ENCODE peak calls at places on chromosome 22, in eight cellular contexts. One of them, this sample, is unnamed.

GRCh38 chr22:32617883-32618282 is 143.3 kb downstream of the FBXO7 start:
- DNase-seq in cardiac muscle cell: peak; percentile 43
- DNase-seq in upper lobe of right lung: no peak
- DNase-seq in iPS DF 6.9: no peak
- DNase-seq in PC-3: no peak
- DNase-seq in gastrocnemius medialis: no peak
- DNase-seq in CD4-positive, CD25-positive, alpha-beta regulatory T cell: no peak
- DNase-seq in Peyer's patch: no peak
- DNase-seq in this sample: no peak

GRCh38 chr22:50192825-50193204 is 7.1 kb downstream of the TRABD start:
- DNase-seq in cardiac muscle cell: no peak
- DNase-seq in upper lobe of right lung: no peak
- DNase-seq in iPS DF 6.9: no peak
- DNase-seq in PC-3: no peak
- DNase-seq in gastrocnemius medialis: no peak
- DNase-seq in CD4-positive, CD25-positive, alpha-beta regulatory T cell: peak; percentile 38
- DNase-seq in Peyer's patch: no peak
- DNase-seq in this sample: no peak

GRCh38 chr22:41445171-41446056 is 1.2 kb downstream of the TOB2 start:
- DNase-seq in cardiac muscle cell: no peak
- DNase-seq in upper lobe of right lung: no peak
- DNase-seq in iPS DF 6.9: no peak
- DNase-seq in PC-3: peak; percentile 43
- DNase-seq in gastrocnemius medialis: peak; percentile 19
- DNase-seq in CD4-positive, CD25-positive, alpha-beta regulatory T cell: no peak
- DNase-seq in Peyer's patch: peak; percentile 59
- DNase-seq in this sample: peak; percentile 89

GRCh38 chr22:45240137-45240809 is 421 bp downstream of the KIAA0930 start:
- DNase-seq in cardiac muscle cell: peak; percentile 41
- DNase-seq in upper lobe of right lung: peak; percentile 80
- DNase-seq in iPS DF 6.9: no peak
- DNase-seq in PC-3: no peak
- DNase-seq in gastrocnemius medialis: no peak
- DNase-seq in CD4-positive, CD25-positive, alpha-beta regulatory T cell: no peak
- DNase-seq in Peyer's patch: no peak
- DNase-seq in this sample: no peak

GRCh38 chr22:21650823-21651520 is 8.9 kb downstream of the SDF2L1 start:
- DNase-seq in cardiac muscle cell: no peak
- DNase-seq in upper lobe of right lung: no peak
- DNase-seq in iPS DF 6.9: no peak
- DNase-seq in PC-3: no peak
- DNase-seq in gastrocnemius medialis: no peak
- DNase-seq in CD4-positive, CD25-positive, alpha-beta regulatory T cell: no peak
- DNase-seq in Peyer's patch: no peak
- DNase-seq in this sample: peak; percentile 24

GRCh38 chr22:22031183-22031560 is 48.6 kb upstream of the TOP3B start:
- DNase-seq in cardiac muscle cell: no peak
- DNase-seq in upper lobe of right lung: no peak
- DNase-seq in iPS DF 6.9: no peak
- DNase-seq in PC-3: no peak
- DNase-seq in gastrocnemius medialis: no peak
- DNase-seq in CD4-positive, CD25-positive, alpha-beta regulatory T cell: no peak
- DNase-seq in Peyer's patch: no peak
- DNase-seq in this sample: no peak

GRCh38 chr22:49621601-49622210 is 206.0 kb downstream of the BRD1 start:
- DNase-seq in cardiac muscle cell: no peak
- DNase-seq in upper lobe of right lung: peak; percentile 51
- DNase-seq in iPS DF 6.9: no peak
- DNase-seq in PC-3: no peak
- DNase-seq in gastrocnemius medialis: no peak
- DNase-seq in CD4-positive, CD25-positive, alpha-beta regulatory T cell: no peak
- DNase-seq in Peyer's patch: peak; percentile 40
- DNase-seq in this sample: no peak

GRCh38 chr22:17945156-17945850 is 79.1 kb downstream of the MICAL3 start:
- DNase-seq in cardiac muscle cell: no peak
- DNase-seq in upper lobe of right lung: no peak
- DNase-seq in iPS DF 6.9: no peak
- DNase-seq in PC-3: no peak
- DNase-seq in gastrocnemius medialis: no peak
- DNase-seq in CD4-positive, CD25-positive, alpha-beta regulatory T cell: no peak
- DNase-seq in Peyer's patch: no peak
- DNase-seq in this sample: no peak

GRCh38 chr22:30866811-30867271 is 101.7 kb downstream of the MORC2 start:
- DNase-seq in cardiac muscle cell: no peak
- DNase-seq in upper lobe of right lung: peak; percentile 19
- DNase-seq in iPS DF 6.9: no peak
- DNase-seq in PC-3: peak; percentile 14
- DNase-seq in gastrocnemius medialis: no peak
- DNase-seq in CD4-positive, CD25-positive, alpha-beta regulatory T cell: no peak
- DNase-seq in Peyer's patch: no peak
- DNase-seq in this sample: no peak

DNA sequence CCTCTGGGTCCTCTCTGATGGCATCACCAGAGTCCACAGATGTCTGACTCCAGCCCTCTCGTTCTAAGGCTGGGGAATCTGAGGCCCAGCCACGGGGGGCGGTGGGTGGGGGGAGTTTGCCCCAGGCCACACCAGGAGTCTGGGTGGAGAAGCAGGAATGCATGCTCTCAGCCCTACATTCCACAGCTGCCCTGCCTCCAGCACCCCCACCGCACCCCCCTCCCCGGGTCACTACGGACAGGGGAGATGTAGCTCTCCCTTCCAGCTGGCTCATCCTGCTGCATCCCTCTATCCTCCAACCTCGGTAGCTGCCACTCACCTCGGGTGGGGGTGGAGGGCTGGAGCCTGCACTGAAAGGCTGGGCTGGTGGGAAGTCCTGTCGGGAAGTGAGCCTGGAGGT is 2.3 kb upstream of the PVALB start:
- DNase-seq in cardiac muscle cell: no peak
- DNase-seq in upper lobe of right lung: peak; percentile 58
- DNase-seq in iPS DF 6.9: no peak
- DNase-seq in PC-3: no peak
- DNase-seq in gastrocnemius medialis: no peak
- DNase-seq in CD4-positive, CD25-positive, alpha-beta regulatory T cell: no peak
- DNase-seq in Peyer's patch: no peak
- DNase-seq in this sample: no peak
- H3K27me3 ChIP-seq in cardiac muscle cell: peaks cover 43% of the 10 kb centered on the region
- H3K27me3 ChIP-seq in upper lobe of right lung: peaks cover 75% of the 10 kb centered on the region
- H3K27me3 ChIP-seq in iPS DF 6.9: peaks cover 20% of the 10 kb centered on the region
- H3K27me3 ChIP-seq in PC-3: peaks cover 55% of the 10 kb centered on the region
- H3K27me3 ChIP-seq in gastrocnemius medialis: peaks cover 54% of the 10 kb centered on the region
- H3K27me3 ChIP-seq in CD4-positive, CD25-positive, alpha-beta regulatory T cell: peaks cover 17% of the 10 kb centered on the region
- H3K27me3 ChIP-seq in Peyer's patch: peaks cover 31% of the 10 kb centered on the region
- H3K27me3 ChIP-seq in this sample: peaks cover 74% of the 10 kb centered on the region

DNA sequence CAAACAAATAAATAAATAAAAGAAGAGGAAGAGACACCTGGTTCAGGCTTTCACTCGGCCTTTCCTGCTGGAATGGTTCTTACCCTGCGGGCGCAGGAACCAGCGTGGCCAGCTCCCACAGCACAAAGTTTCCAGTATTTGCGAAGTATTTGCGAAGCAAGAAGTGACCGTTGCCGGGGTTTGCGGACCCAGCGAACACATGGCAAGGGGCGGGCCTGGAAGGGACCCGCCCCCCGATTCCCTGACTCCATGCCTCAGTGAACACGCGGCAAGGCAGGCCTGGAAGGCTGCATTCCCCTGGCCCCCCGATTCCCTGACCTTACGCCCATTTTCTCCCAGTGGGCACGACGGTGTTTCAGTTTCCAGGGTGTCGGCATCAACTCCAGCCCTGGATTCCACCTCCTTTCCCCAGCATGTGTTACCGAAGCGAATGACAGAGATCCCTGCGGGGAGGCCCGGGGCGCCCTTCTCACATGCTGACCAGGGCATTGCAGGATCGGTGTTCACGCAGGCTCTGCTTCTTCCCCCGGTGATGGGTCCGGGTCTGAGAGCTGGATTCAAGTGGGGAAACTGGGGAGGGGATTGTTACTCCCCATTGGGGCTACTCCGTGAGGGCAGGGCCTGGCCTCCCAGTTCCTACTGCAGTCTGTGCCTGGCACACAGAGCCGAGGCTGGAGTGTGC is 102.8 kb downstream of the MPPED1 start:
- DNase-seq in cardiac muscle cell: no peak
- DNase-seq in upper lobe of right lung: no peak
- DNase-seq in iPS DF 6.9: no peak
- DNase-seq in PC-3: no peak
- DNase-seq in gastrocnemius medialis: no peak
- DNase-seq in CD4-positive, CD25-positive, alpha-beta regulatory T cell: no peak
- DNase-seq in Peyer's patch: no peak
- DNase-seq in this sample: no peak
- H3K9me3 ChIP-seq in cardiac muscle cell: no peaks in the 10 kb centered on the region
- H3K9me3 ChIP-seq in upper lobe of right lung: no peaks in the 10 kb centered on the region
- H3K9me3 ChIP-seq in iPS DF 6.9: no peaks in the 10 kb centered on the region
- H3K9me3 ChIP-seq in PC-3: no peaks in the 10 kb centered on the region
- H3K9me3 ChIP-seq in gastrocnemius medialis: no peaks in the 10 kb centered on the region
- H3K9me3 ChIP-seq in CD4-positive, CD25-positive, alpha-beta regulatory T cell: no peaks in the 10 kb centered on the region
- H3K9me3 ChIP-seq in Peyer's patch: no peaks in the 10 kb centered on the region
- H3K9me3 ChIP-seq in this sample: no peaks in the 10 kb centered on the region

GRCh38 chr22:48303360-48303725 is 1524.3 kb downstream of the BRD1 start:
- DNase-seq in cardiac muscle cell: no peak
- DNase-seq in upper lobe of right lung: no peak
- DNase-seq in iPS DF 6.9: no peak
- DNase-seq in PC-3: no peak
- DNase-seq in gastrocnemius medialis: no peak
- DNase-seq in CD4-positive, CD25-positive, alpha-beta regulatory T cell: no peak
- DNase-seq in Peyer's patch: no peak
- DNase-seq in this sample: no peak
- H3K27me3 ChIP-seq in cardiac muscle cell: no peaks in the 10 kb centered on the region
- H3K27me3 ChIP-seq in upper lobe of right lung: no peaks in the 10 kb centered on the region
- H3K27me3 ChIP-seq in iPS DF 6.9: no peaks in the 10 kb centered on the region
- H3K27me3 ChIP-seq in PC-3: peaks cover 4% of the 10 kb centered on the region
- H3K27me3 ChIP-seq in gastrocnemius medialis: no peaks in the 10 kb centered on the region
- H3K27me3 ChIP-seq in CD4-positive, CD25-positive, alpha-beta regulatory T cell: no peaks in the 10 kb centered on the region
- H3K27me3 ChIP-seq in Peyer's patch: no peaks in the 10 kb centered on the region
- H3K27me3 ChIP-seq in this sample: no peaks in the 10 kb centered on the region

DNA sequence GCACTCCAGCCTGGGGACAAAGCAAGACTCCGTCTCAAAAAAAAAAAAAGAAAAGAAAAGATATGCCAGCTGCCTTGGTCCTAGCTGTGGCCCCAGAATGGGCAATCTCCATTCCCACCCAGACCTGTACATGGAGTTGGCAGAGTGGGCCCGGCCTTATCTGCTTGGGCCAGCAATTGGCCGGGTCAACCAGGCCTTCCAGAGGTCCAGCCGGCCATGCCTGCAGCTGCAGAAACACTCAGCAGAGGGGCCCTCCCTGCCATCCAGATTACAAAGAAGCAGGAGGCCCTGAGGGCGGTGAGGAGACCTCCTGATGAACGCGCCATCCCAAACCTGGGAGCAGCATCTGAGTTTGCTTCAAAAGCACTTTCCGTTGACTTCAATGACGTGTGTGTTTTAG is 26.9 kb upstream of the ARFGAP3 start:
- DNase-seq in cardiac muscle cell: no peak
- DNase-seq in upper lobe of right lung: no peak
- DNase-seq in iPS DF 6.9: no peak
- DNase-seq in PC-3: no peak
- DNase-seq in gastrocnemius medialis: no peak
- DNase-seq in CD4-positive, CD25-positive, alpha-beta regulatory T cell: no peak
- DNase-seq in Peyer's patch: no peak
- DNase-seq in this sample: no peak
- H3K9me3 ChIP-seq in cardiac muscle cell: no peaks in the 10 kb centered on the region
- H3K9me3 ChIP-seq in upper lobe of right lung: no peaks in the 10 kb centered on the region
- H3K9me3 ChIP-seq in iPS DF 6.9: no peaks in the 10 kb centered on the region
- H3K9me3 ChIP-seq in PC-3: no peaks in the 10 kb centered on the region
- H3K9me3 ChIP-seq in gastrocnemius medialis: no peaks in the 10 kb centered on the region
- H3K9me3 ChIP-seq in CD4-positive, CD25-positive, alpha-beta regulatory T cell: no peaks in the 10 kb centered on the region
- H3K9me3 ChIP-seq in Peyer's patch: no peaks in the 10 kb centered on the region
- H3K9me3 ChIP-seq in this sample: no peaks in the 10 kb centered on the region

GRCh38 chr22:39576027-39576426 is 5.5 kb downstream of the CACNA1I start:
- DNase-seq in cardiac muscle cell: no peak
- DNase-seq in upper lobe of right lung: no peak
- DNase-seq in iPS DF 6.9: no peak
- DNase-seq in PC-3: no peak
- DNase-seq in gastrocnemius medialis: no peak
- DNase-seq in CD4-positive, CD25-positive, alpha-beta regulatory T cell: no peak
- DNase-seq in Peyer's patch: no peak
- DNase-seq in this sample: no peak

GRCh38 chr22:39575552-39575825 is 4.9 kb downstream of the CACNA1I start:
- DNase-seq in cardiac muscle cell: no peak
- DNase-seq in upper lobe of right lung: no peak
- DNase-seq in iPS DF 6.9: no peak
- DNase-seq in PC-3: no peak
- DNase-seq in gastrocnemius medialis: no peak
- DNase-seq in CD4-positive, CD25-positive, alpha-beta regulatory T cell: no peak
- DNase-seq in Peyer's patch: no peak
- DNase-seq in this sample: no peak

GRCh38 chr22:39577900-39578299 is 7.3 kb downstream of the CACNA1I start:
- DNase-seq in cardiac muscle cell: no peak
- DNase-seq in upper lobe of right lung: no peak
- DNase-seq in iPS DF 6.9: no peak
- DNase-seq in PC-3: no peak
- DNase-seq in gastrocnemius medialis: no peak
- DNase-seq in CD4-positive, CD25-positive, alpha-beta regulatory T cell: no peak
- DNase-seq in Peyer's patch: peak; percentile 39
- DNase-seq in this sample: no peak

GRCh38 chr22:39574779-39575551 is 4.4 kb downstream of the CACNA1I start:
- DNase-seq in cardiac muscle cell: peak; percentile 72
- DNase-seq in upper lobe of right lung: no peak
- DNase-seq in iPS DF 6.9: no peak
- DNase-seq in PC-3: peak; percentile 86
- DNase-seq in gastrocnemius medialis: no peak
- DNase-seq in CD4-positive, CD25-positive, alpha-beta regulatory T cell: no peak
- DNase-seq in Peyer's patch: no peak
- DNase-seq in this sample: no peak

GRCh38 chr22:39577361-39577760 is 6.8 kb downstream of the CACNA1I start:
- DNase-seq in cardiac muscle cell: no peak
- DNase-seq in upper lobe of right lung: no peak
- DNase-seq in iPS DF 6.9: no peak
- DNase-seq in PC-3: no peak
- DNase-seq in gastrocnemius medialis: no peak
- DNase-seq in CD4-positive, CD25-positive, alpha-beta regulatory T cell: no peak
- DNase-seq in Peyer's patch: peak; percentile 34
- DNase-seq in this sample: no peak
- H3K27me3 ChIP-seq in cardiac muscle cell: no peaks in the 10 kb centered on the region
- H3K27me3 ChIP-seq in upper lobe of right lung: peaks cover 3% of the 10 kb centered on the region
- H3K27me3 ChIP-seq in iPS DF 6.9: no peaks in the 10 kb centered on the region
- H3K27me3 ChIP-seq in PC-3: no peaks in the 10 kb centered on the region
- H3K27me3 ChIP-seq in gastrocnemius medialis: no peaks in the 10 kb centered on the region
- H3K27me3 ChIP-seq in CD4-positive, CD25-positive, alpha-beta regulatory T cell: no peaks in the 10 kb centered on the region
- H3K27me3 ChIP-seq in Peyer's patch: no peaks in the 10 kb centered on the region
- H3K27me3 ChIP-seq in this sample: no peaks in the 10 kb centered on the region

GRCh38 chr22:47382164-47382890 is 619.9 kb downstream of the TBC1D22A start:
- DNase-seq in cardiac muscle cell: no peak
- DNase-seq in upper lobe of right lung: peak; percentile 22
- DNase-seq in iPS DF 6.9: no peak
- DNase-seq in PC-3: no peak
- DNase-seq in gastrocnemius medialis: no peak
- DNase-seq in CD4-positive, CD25-positive, alpha-beta regulatory T cell: no peak
- DNase-seq in Peyer's patch: peak; percentile 34
- DNase-seq in this sample: no peak
- H3K9me3 ChIP-seq in cardiac muscle cell: no peaks in the 10 kb centered on the region
- H3K9me3 ChIP-seq in upper lobe of right lung: no peaks in the 10 kb centered on the region
- H3K9me3 ChIP-seq in iPS DF 6.9: peaks cover 23% of the 10 kb centered on the region
- H3K9me3 ChIP-seq in PC-3: no peaks in the 10 kb centered on the region
- H3K9me3 ChIP-seq in gastrocnemius medialis: no peaks in the 10 kb centered on the region
- H3K9me3 ChIP-seq in CD4-positive, CD25-positive, alpha-beta regulatory T cell: no peaks in the 10 kb centered on the region
- H3K9me3 ChIP-seq in Peyer's patch: no peaks in the 10 kb centered on the region
- H3K9me3 ChIP-seq in this sample: no peaks in the 10 kb centered on the region

DNA sequence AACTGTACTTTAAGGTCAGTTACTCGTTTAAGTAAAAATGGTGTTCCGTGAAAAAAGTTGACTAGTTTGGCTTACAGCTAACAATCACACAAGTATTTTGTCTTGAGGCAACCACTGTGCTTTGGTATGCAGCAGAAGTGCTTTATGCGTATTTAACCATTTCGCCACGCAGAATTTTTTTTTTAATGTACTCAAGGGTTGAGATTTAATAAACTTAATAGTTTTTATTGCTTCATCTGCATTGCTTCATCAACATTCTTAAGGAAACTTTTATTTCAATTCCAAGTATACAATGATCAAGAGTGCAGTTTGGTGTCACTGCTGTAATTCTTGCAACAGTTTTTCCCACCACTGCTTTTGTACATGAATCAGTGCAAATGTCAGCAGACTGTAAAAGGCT is 66.4 kb downstream of the ZNRF3 start:
- DNase-seq in cardiac muscle cell: peak; percentile 55
- DNase-seq in upper lobe of right lung: no peak
- DNase-seq in iPS DF 6.9: no peak
- DNase-seq in PC-3: no peak
- DNase-seq in gastrocnemius medialis: no peak
- DNase-seq in CD4-positive, CD25-positive, alpha-beta regulatory T cell: no peak
- DNase-seq in Peyer's patch: no peak
- DNase-seq in this sample: no peak
- H3K27me3 ChIP-seq in cardiac muscle cell: no peaks in the 10 kb centered on the region
- H3K27me3 ChIP-seq in upper lobe of right lung: no peaks in the 10 kb centered on the region
- H3K27me3 ChIP-seq in iPS DF 6.9: no peaks in the 10 kb centered on the region
- H3K27me3 ChIP-seq in PC-3: no peaks in the 10 kb centered on the region
- H3K27me3 ChIP-seq in gastrocnemius medialis: no peaks in the 10 kb centered on the region
- H3K27me3 ChIP-seq in CD4-positive, CD25-positive, alpha-beta regulatory T cell: peaks cover 23% of the 10 kb centered on the region
- H3K27me3 ChIP-seq in Peyer's patch: no peaks in the 10 kb centered on the region
- H3K27me3 ChIP-seq in this sample: no peaks in the 10 kb centered on the region